ENCODE peak calls at places on chromosomes 11 and 22, in six cellular contexts. One of them, this sample, is unnamed. For H3K36me3, the result is how much of the 10 kb centered on the place peaks cover.

GRCh38 chr11:115119136-115119535 is 385.1 kb downstream of the CADM1 start:
- DNase-seq in tibial artery: no peak
- DNase-seq in CD8-positive, alpha-beta memory T cell: no peak
- DNase-seq in upper lobe of right lung: no peak
- DNase-seq in mammary epithelial cell: no peak
- DNase-seq in CD4-positive, CD25-positive, alpha-beta regulatory T cell: no peak
- DNase-seq in this sample: no peak

GRCh38 chr11:128251140-128251539 is 336.2 kb downstream of the ETS1 start:
- DNase-seq in upper lobe of right lung: no peak
- DNase-seq in mammary epithelial cell: peak
- DNase-seq in tibial artery: no peak
- DNase-seq in CD8-positive, alpha-beta memory T cell: no peak
- DNase-seq in CD4-positive, CD25-positive, alpha-beta regulatory T cell: no peak
- DNase-seq in this sample: no peak

GRCh38 chr11:95084509-95084908 is 5.1 kb upstream of the ENDOD1 start:
- DNase-seq in CD8-positive, alpha-beta memory T cell: no peak
- DNase-seq in upper lobe of right lung: no peak
- DNase-seq in CD4-positive, CD25-positive, alpha-beta regulatory T cell: no peak
- DNase-seq in mammary epithelial cell: peak
- DNase-seq in tibial artery: no peak
- DNase-seq in this sample: peak

GRCh38 chr11:123313261-123313660 is 116.8 kb upstream of the GRAMD1B start:
- DNase-seq in CD8-positive, alpha-beta memory T cell: no peak
- DNase-seq in tibial artery: no peak
- DNase-seq in upper lobe of right lung: no peak
- DNase-seq in mammary epithelial cell: no peak
- DNase-seq in CD4-positive, CD25-positive, alpha-beta regulatory T cell: no peak
- DNase-seq in this sample: no peak

GRCh38 chr11:393219-394033 is 583 bp upstream of the PKP3 start:
- DNase-seq in CD4-positive, CD25-positive, alpha-beta regulatory T cell: no peak
- DNase-seq in mammary epithelial cell: peak
- DNase-seq in upper lobe of right lung: no peak
- DNase-seq in tibial artery: no peak
- DNase-seq in CD8-positive, alpha-beta memory T cell: no peak
- DNase-seq in this sample: no peak

GRCh38 chr11:30478923-30479322 is 107.2 kb downstream of the MPPED2 start:
- DNase-seq in tibial artery: peak
- DNase-seq in upper lobe of right lung: no peak
- DNase-seq in CD4-positive, CD25-positive, alpha-beta regulatory T cell: no peak
- DNase-seq in mammary epithelial cell: no peak
- DNase-seq in CD8-positive, alpha-beta memory T cell: no peak
- DNase-seq in this sample: no peak

GRCh38 chr22:25236417-25236816 is 17.0 kb downstream of the CRYBB2 start:
- DNase-seq in CD8-positive, alpha-beta memory T cell: no peak
- DNase-seq in CD4-positive, CD25-positive, alpha-beta regulatory T cell: no peak
- DNase-seq in tibial artery: no peak
- DNase-seq in mammary epithelial cell: no peak
- DNase-seq in upper lobe of right lung: no peak
- DNase-seq in this sample: no peak

GRCh38 chr22:31308181-31308580 is 15.9 kb upstream of the PIK3IP1 start:
- DNase-seq in CD4-positive, CD25-positive, alpha-beta regulatory T cell: no peak
- DNase-seq in CD8-positive, alpha-beta memory T cell: no peak
- DNase-seq in tibial artery: no peak
- DNase-seq in upper lobe of right lung: no peak
- DNase-seq in mammary epithelial cell: no peak
- DNase-seq in this sample: no peak

GRCh38 chr11:48087974-48088681 is 107.8 kb downstream of the PTPRJ start:
- DNase-seq in upper lobe of right lung: no peak
- DNase-seq in CD8-positive, alpha-beta memory T cell: no peak
- DNase-seq in mammary epithelial cell: no peak
- DNase-seq in tibial artery: no peak
- DNase-seq in CD4-positive, CD25-positive, alpha-beta regulatory T cell: no peak
- DNase-seq in this sample: peak

GRCh38 chr11:35918716-35919115 is 25.1 kb upstream of the LDLRAD3 start:
- DNase-seq in CD4-positive, CD25-positive, alpha-beta regulatory T cell: no peak
- DNase-seq in mammary epithelial cell: no peak
- DNase-seq in tibial artery: no peak
- DNase-seq in upper lobe of right lung: no peak
- DNase-seq in CD8-positive, alpha-beta memory T cell: no peak
- DNase-seq in this sample: no peak

GRCh38 chr11:70540196-70540595 is 141.9 kb downstream of the CTTN start:
- DNase-seq in mammary epithelial cell: no peak
- DNase-seq in CD4-positive, CD25-positive, alpha-beta regulatory T cell: no peak
- DNase-seq in tibial artery: peak
- DNase-seq in upper lobe of right lung: peak
- DNase-seq in CD8-positive, alpha-beta memory T cell: no peak
- DNase-seq in this sample: no peak

GRCh38 chr22:41913842-41914534 is 886 bp downstream of the SHISA8 start:
- DNase-seq in CD4-positive, CD25-positive, alpha-beta regulatory T cell: peak
- DNase-seq in mammary epithelial cell: no peak
- DNase-seq in upper lobe of right lung: no peak
- DNase-seq in tibial artery: no peak
- DNase-seq in CD8-positive, alpha-beta memory T cell: no peak
- DNase-seq in this sample: no peak

GRCh38 chr11:64879226-64879900 is 942 bp upstream of the EHD1 start:
- DNase-seq in mammary epithelial cell: no peak
- DNase-seq in CD8-positive, alpha-beta memory T cell: no peak
- DNase-seq in upper lobe of right lung: peak
- DNase-seq in CD4-positive, CD25-positive, alpha-beta regulatory T cell: no peak
- DNase-seq in tibial artery: peak
- DNase-seq in this sample: no peak

GRCh38 chr11:132686827-132687370 is 845.4 kb downstream of the OPCML start:
- DNase-seq in tibial artery: no peak
- DNase-seq in mammary epithelial cell: no peak
- DNase-seq in upper lobe of right lung: no peak
- DNase-seq in CD4-positive, CD25-positive, alpha-beta regulatory T cell: no peak
- DNase-seq in CD8-positive, alpha-beta memory T cell: no peak
- DNase-seq in this sample: no peak

GRCh38 chr11:63829823-63830489 is 9.0 kb upstream of the MARK2 start:
- DNase-seq in mammary epithelial cell: no peak
- DNase-seq in CD8-positive, alpha-beta memory T cell: no peak
- DNase-seq in tibial artery: no peak
- DNase-seq in CD4-positive, CD25-positive, alpha-beta regulatory T cell: no peak
- DNase-seq in upper lobe of right lung: no peak
- DNase-seq in this sample: no peak

GRCh38 chr22:43152355-43153071 is 1.2 kb downstream of the TSPO start:
- DNase-seq in CD8-positive, alpha-beta memory T cell: peak
- DNase-seq in CD4-positive, CD25-positive, alpha-beta regulatory T cell: peak
- DNase-seq in tibial artery: peak
- DNase-seq in mammary epithelial cell: peak
- DNase-seq in upper lobe of right lung: peak
- DNase-seq in this sample: peak

GRCh38 chr22:33984211-33984610 is 63.9 kb upstream of the LARGE1 start:
- DNase-seq in upper lobe of right lung: no peak
- DNase-seq in CD8-positive, alpha-beta memory T cell: no peak
- DNase-seq in tibial artery: no peak
- DNase-seq in mammary epithelial cell: no peak
- DNase-seq in CD4-positive, CD25-positive, alpha-beta regulatory T cell: no peak
- DNase-seq in this sample: no peak

GRCh38 chr11:69127884-69128283 is 27.9 kb upstream of the SMIM38 start:
- DNase-seq in tibial artery: no peak
- DNase-seq in mammary epithelial cell: no peak
- DNase-seq in CD4-positive, CD25-positive, alpha-beta regulatory T cell: no peak
- DNase-seq in upper lobe of right lung: no peak
- DNase-seq in CD8-positive, alpha-beta memory T cell: no peak
- DNase-seq in this sample: no peak

DNA sequence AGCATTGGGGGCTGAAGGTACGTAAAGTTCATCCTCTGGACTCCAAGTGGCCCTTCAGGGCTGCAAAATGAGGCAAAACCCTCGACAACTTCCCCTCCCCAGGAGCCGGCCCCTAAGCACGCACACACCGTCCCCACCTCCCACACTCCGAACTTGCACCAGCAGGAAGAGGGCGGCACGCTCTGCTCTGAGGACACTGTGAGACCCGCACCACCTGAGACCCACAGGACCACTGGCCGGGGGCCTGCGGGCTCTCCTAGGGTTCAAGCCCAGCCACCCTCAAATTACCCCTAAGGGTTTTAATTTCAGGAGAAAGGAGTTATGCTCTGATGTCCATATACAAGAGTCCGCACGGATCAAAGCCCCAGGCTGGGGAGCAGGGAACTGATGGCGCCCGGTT is 49.7 kb upstream of the BID start:
- DNase-seq in upper lobe of right lung: no peak
- DNase-seq in CD8-positive, alpha-beta memory T cell: no peak
- DNase-seq in tibial artery: no peak
- DNase-seq in CD4-positive, CD25-positive, alpha-beta regulatory T cell: no peak
- DNase-seq in mammary epithelial cell: no peak
- DNase-seq in this sample: no peak
- H3K36me3 ChIP-seq in upper lobe of right lung: under half
- H3K36me3 ChIP-seq in CD8-positive, alpha-beta memory T cell: under half
- H3K36me3 ChIP-seq in tibial artery: under half
- H3K36me3 ChIP-seq in CD4-positive, CD25-positive, alpha-beta regulatory T cell: under half
- H3K36me3 ChIP-seq in mammary epithelial cell: under half
- H3K36me3 ChIP-seq in this sample: under half

DNA sequence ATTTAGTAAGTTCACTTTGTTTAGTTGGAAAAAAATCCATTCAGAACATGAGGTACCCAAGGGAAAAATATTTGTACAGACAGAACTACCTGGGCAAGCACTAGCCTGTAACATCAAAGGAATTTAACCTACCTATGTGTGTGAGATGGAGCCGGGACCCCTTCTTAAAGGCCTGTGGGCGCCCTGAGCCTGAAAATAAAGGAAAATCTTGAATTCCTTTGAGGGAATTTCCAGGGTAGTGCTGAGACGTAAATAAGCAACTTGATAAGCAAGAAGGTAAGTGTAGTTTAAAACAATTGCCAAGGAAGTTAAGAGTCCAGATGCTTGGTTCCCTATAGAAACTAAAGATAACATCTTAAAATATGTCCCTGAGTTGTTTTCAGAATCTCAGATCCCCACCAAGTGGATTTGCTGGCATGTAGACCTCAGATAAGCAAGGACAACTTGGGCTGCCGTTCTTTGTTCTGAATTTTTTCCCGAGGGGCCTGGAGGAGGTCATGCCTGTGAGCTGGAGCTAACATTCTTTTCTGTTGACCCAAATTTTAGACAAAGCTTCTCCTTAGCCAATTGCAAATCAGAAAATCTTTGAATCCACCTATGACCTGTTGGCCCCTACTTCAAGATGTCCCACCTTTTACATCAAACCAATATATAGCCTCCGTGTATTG is 31.0 kb downstream of the MED17 start:
- DNase-seq in CD4-positive, CD25-positive, alpha-beta regulatory T cell: no peak
- DNase-seq in mammary epithelial cell: no peak
- DNase-seq in CD8-positive, alpha-beta memory T cell: no peak
- DNase-seq in tibial artery: no peak
- DNase-seq in upper lobe of right lung: no peak
- DNase-seq in this sample: no peak
- H3K36me3 ChIP-seq in CD4-positive, CD25-positive, alpha-beta regulatory T cell: half or more
- H3K36me3 ChIP-seq in mammary epithelial cell: under half
- H3K36me3 ChIP-seq in CD8-positive, alpha-beta memory T cell: under half
- H3K36me3 ChIP-seq in tibial artery: under half
- H3K36me3 ChIP-seq in upper lobe of right lung: half or more
- H3K36me3 ChIP-seq in this sample: under half

GRCh38 chr11:113817162-113817561 is 37.6 kb downstream of the CLDN25 start:
- DNase-seq in CD4-positive, CD25-positive, alpha-beta regulatory T cell: no peak
- DNase-seq in CD8-positive, alpha-beta memory T cell: no peak
- DNase-seq in mammary epithelial cell: no peak
- DNase-seq in upper lobe of right lung: no peak
- DNase-seq in tibial artery: no peak
- DNase-seq in this sample: no peak

GRCh38 chr11:113814181-113814580 is 34.6 kb downstream of the CLDN25 start:
- DNase-seq in mammary epithelial cell: no peak
- DNase-seq in CD4-positive, CD25-positive, alpha-beta regulatory T cell: no peak
- DNase-seq in upper lobe of right lung: no peak
- DNase-seq in tibial artery: no peak
- DNase-seq in CD8-positive, alpha-beta memory T cell: no peak
- DNase-seq in this sample: no peak

GRCh38 chr11:113818426-113818825 is 38.8 kb downstream of the CLDN25 start:
- DNase-seq in CD8-positive, alpha-beta memory T cell: no peak
- DNase-seq in mammary epithelial cell: peak
- DNase-seq in tibial artery: no peak
- DNase-seq in upper lobe of right lung: no peak
- DNase-seq in CD4-positive, CD25-positive, alpha-beta regulatory T cell: no peak
- DNase-seq in this sample: no peak

GRCh38 chr11:113817626-113818025 is 38.0 kb downstream of the CLDN25 start:
- DNase-seq in mammary epithelial cell: no peak
- DNase-seq in CD4-positive, CD25-positive, alpha-beta regulatory T cell: no peak
- DNase-seq in CD8-positive, alpha-beta memory T cell: no peak
- DNase-seq in upper lobe of right lung: no peak
- DNase-seq in tibial artery: no peak
- DNase-seq in this sample: no peak
- H3K36me3 ChIP-seq in mammary epithelial cell: under half
- H3K36me3 ChIP-seq in CD4-positive, CD25-positive, alpha-beta regulatory T cell: under half
- H3K36me3 ChIP-seq in CD8-positive, alpha-beta memory T cell: under half
- H3K36me3 ChIP-seq in upper lobe of right lung: half or more
- H3K36me3 ChIP-seq in tibial artery: under half
- H3K36me3 ChIP-seq in this sample: under half

DNA sequence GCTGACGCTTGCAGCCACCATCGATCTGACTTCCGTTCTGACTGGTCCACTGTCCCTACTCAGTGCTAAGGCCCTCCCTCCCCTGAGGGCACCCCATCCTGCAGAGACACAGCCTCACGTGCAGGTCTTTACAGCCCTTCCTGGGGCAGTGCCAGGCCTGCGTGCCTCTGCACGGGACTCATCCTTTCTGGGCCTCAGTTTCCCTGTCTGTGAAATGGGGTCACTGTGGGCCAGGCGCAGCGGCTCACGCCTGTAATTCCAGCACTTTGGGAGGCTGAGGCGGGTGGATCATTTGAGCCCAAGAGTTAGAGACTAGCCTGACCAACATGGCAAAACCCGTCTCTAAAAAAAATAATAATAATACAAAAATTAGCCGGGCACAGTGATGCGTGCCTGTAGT is 17.8 kb upstream of the PARVG start:
- DNase-seq in mammary epithelial cell: no peak
- DNase-seq in tibial artery: no peak
- DNase-seq in CD4-positive, CD25-positive, alpha-beta regulatory T cell: no peak
- DNase-seq in CD8-positive, alpha-beta memory T cell: no peak
- DNase-seq in upper lobe of right lung: no peak
- DNase-seq in this sample: no peak
- H3K36me3 ChIP-seq in mammary epithelial cell: under half
- H3K36me3 ChIP-seq in tibial artery: under half
- H3K36me3 ChIP-seq in CD4-positive, CD25-positive, alpha-beta regulatory T cell: under half
- H3K36me3 ChIP-seq in CD8-positive, alpha-beta memory T cell: under half
- H3K36me3 ChIP-seq in upper lobe of right lung: under half
- H3K36me3 ChIP-seq in this sample: under half

This sample was measured in thyroid gland.